ENCODE peak calls at places on chromosomes 13 and 19, in four cellular contexts. A, X, Y and P are unnamed samples.

GRCh38 chr13:110528371-110528770 is 33.2 kb downstream of the RAB20 start:
- DNase-seq in A (no peak), X (no peak), Y (peak; percentile 83), P (no peak)

GRCh38 chr13:28553971-28554370 is 59.0 kb upstream of the FLT1 start:
- DNase-seq in A (no peak), X (no peak), Y (no peak), P (no peak)

GRCh38 chr13:71814806-71815205 is 52.2 kb downstream of the DACH1 start:
- DNase-seq in A (no peak), X (no peak), Y (no peak), P (no peak)

GRCh38 chr13:41407380-41407779 is 50.0 kb upstream of the RGCC start:
- DNase-seq in A (no peak), X (no peak), Y (no peak), P (no peak)

GRCh38 chr19:7894612-7895309 is 6.5 kb downstream of the LRRC8E start:
- DNase-seq in A (no peak), X (no peak), Y (no peak), P (no peak)

GRCh38 chr13:40591091-40591490 is 75.3 kb downstream of the FOXO1 start:
- DNase-seq in A (no peak), X (no peak), Y (no peak), P (no peak)

GRCh38 chr13:71820699-71821098 is 46.3 kb downstream of the DACH1 start:
- DNase-seq in A (no peak), X (no peak), Y (no peak), P (no peak)

GRCh38 chr19:4379383-4380253 is 20.7 kb downstream of the SH3GL1 start:
- DNase-seq in A (no peak), X (no peak), Y (peak; percentile 55), P (peak; percentile 60)

GRCh38 chr19:5225486-5226345 is 114.9 kb downstream of the PTPRS start:
- DNase-seq in A (no peak), X (no peak), Y (no peak), P (no peak)

GRCh38 chr13:100069278-100069677 is 19.6 kb upstream of the PCCA start:
- DNase-seq in A (no peak), X (no peak), Y (no peak), P (no peak)

GRCh38 chr19:7294571-7295212 is 478 bp upstream of the INSR start:
- DNase-seq in A (peak; percentile 82), X (no peak), Y (peak; percentile 92), P (peak; percentile 62)

GRCh38 chr19:55070755-55071502 is 4.7 kb upstream of the EPS8L1 start:
- DNase-seq in A (no peak), X (no peak), Y (no peak), P (no peak)

GRCh38 chr19:3572855-3573161 is at the start of gene HMG20B:
- DNase-seq in A (no peak), X (no peak), Y (no peak), P (no peak)

DNA sequence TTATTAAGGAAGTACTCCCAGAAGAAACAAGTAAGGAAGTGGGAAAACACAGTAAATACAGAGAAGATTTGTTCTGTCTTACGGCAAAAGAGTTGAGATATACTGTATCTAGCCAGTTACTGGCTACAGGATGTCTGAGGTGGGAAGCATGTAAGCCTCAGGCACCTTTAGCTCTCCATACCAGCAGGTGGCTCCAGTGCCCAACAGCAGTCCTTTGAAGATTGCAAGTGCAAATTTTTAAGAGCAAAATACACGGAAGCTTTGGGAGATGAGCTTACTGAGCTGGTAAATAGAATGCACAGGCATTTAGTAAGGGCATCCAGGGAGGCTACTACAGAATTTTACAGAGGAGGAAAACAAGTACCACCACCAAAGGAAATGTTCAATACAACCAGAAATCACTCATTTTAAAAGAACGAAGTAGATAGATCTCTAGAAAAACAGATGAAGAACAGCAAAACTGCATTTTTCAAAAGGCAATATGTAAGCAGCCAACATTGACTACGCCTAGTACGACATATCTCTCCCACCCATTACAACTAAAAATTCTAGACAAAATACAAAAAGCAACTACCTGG is 57.9 kb upstream of the VSTM2B start:
- DNase-seq in A (no peak), X (no peak), Y (no peak), P (no peak)
- TF ChIP-seq CTCF in A (no peak), X (peak; percentile 37), Y (no peak), P (peak; percentile 31)

GRCh38 chr19:33333615-33334014 is 31.3 kb upstream of the CEBPA start:
- DNase-seq in A (no peak), X (no peak), Y (no peak), P (no peak)
- TF ChIP-seq CTCF in A (peak; percentile 13), X (no peak), Y (no peak), P (no peak)

DNA sequence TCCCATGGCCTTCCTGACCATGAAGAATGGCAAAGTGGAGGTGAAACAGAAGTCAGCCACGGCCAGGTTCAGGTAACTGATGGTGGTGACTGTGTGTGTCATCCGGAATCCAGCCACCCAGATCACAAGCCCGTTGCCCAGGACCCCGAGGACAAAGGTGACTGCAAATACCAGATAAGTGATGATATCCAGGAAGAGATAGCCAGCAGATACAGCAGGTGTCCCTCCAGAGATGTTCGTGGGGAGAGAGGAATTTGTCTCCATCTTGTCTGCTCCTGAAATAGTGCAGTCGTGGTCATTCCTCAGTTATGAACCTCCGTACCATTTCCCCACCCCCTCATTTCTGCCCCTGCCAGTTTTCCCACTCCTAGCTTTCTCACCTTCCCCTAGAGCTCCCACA is 4.9 kb downstream of the FPR1 start:
- DNase-seq in A (no peak), X (no peak), Y (no peak), P (no peak)
- TF ChIP-seq CTCF in A (no peak), X (no peak), Y (no peak), P (no peak)

DNA sequence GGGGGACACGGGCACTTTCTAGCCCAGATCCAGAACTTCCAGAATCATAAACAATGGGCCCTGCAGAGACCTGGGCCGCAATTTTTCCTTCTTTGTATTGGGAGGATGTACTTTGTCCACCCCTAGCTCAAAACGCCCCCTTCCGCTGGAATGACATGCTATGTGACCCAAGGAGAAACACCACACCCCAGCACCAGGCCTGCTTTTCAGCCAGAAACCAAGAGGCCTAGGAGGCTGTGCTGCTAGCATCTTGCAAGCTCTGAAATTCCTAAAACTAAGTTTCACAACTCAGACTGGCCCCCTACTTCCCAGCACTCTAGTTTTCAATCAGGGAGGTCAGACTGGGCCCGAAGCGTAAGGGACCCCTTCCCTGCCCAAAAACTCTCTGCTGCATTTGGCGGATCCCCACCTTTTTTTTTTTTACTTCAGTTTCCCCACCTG is 538 bp downstream of the LSM4 start:
- DNase-seq in A (peak; percentile 46), X (no peak), Y (no peak), P (no peak)
- TF ChIP-seq CTCF in A (no peak), X (peak; percentile 21), Y (no peak), P (peak; percentile 60)

DNA sequence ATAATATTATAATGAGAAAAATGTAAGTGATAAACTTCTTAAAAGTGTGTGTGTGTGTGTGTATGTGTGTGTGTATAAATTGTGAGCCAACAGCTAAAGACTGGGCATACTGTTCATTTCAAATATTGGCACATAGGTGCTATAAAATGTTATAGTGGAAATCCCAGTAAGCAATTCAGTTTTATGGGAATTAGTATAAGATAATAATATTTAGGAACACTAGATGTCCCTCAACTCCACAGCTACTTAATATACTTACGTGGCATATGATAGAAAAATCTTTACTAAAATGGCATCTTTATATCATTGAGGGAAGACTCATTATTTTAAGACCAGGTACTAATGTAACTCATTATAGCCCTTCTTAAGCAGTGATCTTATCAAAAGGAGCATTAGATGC is 266.3 kb downstream of the MAB21L1 start:
- DNase-seq in A (no peak), X (no peak), Y (no peak), P (no peak)
- TF ChIP-seq CTCF in A (peak; percentile 16), X (no peak), Y (no peak), P (no peak)

GRCh38 chr13:23871616-23872220 is 17.5 kb downstream of the MIPEP start:
- DNase-seq in A (no peak), X (no peak), Y (no peak), P (peak; percentile 38)

GRCh38 chr13:23870356-23871146 is 18.6 kb downstream of the MIPEP start:
- DNase-seq in A (no peak), X (no peak), Y (no peak), P (no peak)

GRCh38 chr13:23881408-23881785 is 7.8 kb downstream of the MIPEP start:
- DNase-seq in A (no peak), X (no peak), Y (no peak), P (no peak)

GRCh38 chr13:23876265-23876664 is 12.9 kb downstream of the MIPEP start:
- DNase-seq in A (no peak), X (no peak), Y (no peak), P (no peak)
- TF ChIP-seq CTCF in A (peak; percentile 49), X (peak; percentile 43), Y (no peak), P (peak; percentile 11)

GRCh38 chr13:75393839-75394238 is 88.1 kb downstream of the TBC1D4 start:
- DNase-seq in A (no peak), X (no peak), Y (no peak), P (no peak)

GRCh38 chr13:75395901-75396300 is 86.1 kb downstream of the TBC1D4 start:
- DNase-seq in A (no peak), X (no peak), Y (no peak), P (no peak)

GRCh38 chr13:75391432-75392100 is 90.4 kb downstream of the TBC1D4 start:
- DNase-seq in A (no peak), X (no peak), Y (no peak), P (no peak)

GRCh38 chr13:75398072-75398471 is 83.9 kb downstream of the TBC1D4 start:
- DNase-seq in A (no peak), X (no peak), Y (no peak), P (no peak)

GRCh38 chr13:75395056-75395455 is 86.9 kb downstream of the TBC1D4 start:
- DNase-seq in A (no peak), X (no peak), Y (no peak), P (no peak)
- TF ChIP-seq CTCF in A (no peak), X (no peak), Y (no peak), P (no peak)

GRCh38 chr19:10587022-10587838 is at the start of gene AP1M2:
- DNase-seq in A (no peak), X (no peak), Y (no peak), P (no peak)

GRCh38 chr19:10587839-10588150 is 683 bp upstream of the AP1M2 start:
- DNase-seq in A (no peak), X (no peak), Y (no peak), P (no peak)

GRCh38 chr19:10593820-10594637 is 6.9 kb upstream of the AP1M2 start:
- DNase-seq in A (no peak), X (no peak), Y (peak; percentile 76), P (no peak)

GRCh38 chr19:10593148-10593547 is 6.0 kb upstream of the AP1M2 start:
- DNase-seq in A (no peak), X (no peak), Y (no peak), P (no peak)
- TF ChIP-seq CTCF in A (no peak), X (no peak), Y (no peak), P (no peak)

GRCh38 chr13:97106323-97106722 is 112.0 kb upstream of the OXGR1 start:
- DNase-seq in A (no peak), X (no peak), Y (peak; percentile 74), P (no peak)

GRCh38 chr13:97101912-97102311 is 107.6 kb upstream of the OXGR1 start:
- DNase-seq in A (no peak), X (no peak), Y (no peak), P (no peak)

DNA sequence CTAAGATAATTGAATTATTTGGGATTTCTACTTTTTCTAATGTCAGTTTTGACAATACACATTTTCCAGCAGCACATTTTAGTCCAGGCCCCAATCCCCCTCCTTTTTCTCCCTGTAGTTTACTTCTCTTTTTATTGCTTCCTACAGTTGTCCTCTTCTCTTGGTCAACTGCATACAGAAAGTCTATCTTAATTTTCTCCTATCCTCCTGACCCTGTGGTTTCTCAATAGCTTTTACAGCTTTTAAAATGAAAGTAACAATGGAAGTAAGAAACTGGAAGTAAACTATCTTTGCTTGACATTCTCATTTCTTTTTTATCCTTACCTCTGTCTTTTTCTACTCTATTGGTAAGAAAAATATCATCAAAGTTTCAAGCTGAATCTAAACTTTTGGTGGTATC is 106.5 kb upstream of the OXGR1 start:
- DNase-seq in A (no peak), X (no peak), Y (no peak), P (no peak)
- TF ChIP-seq CTCF in A (no peak), X (no peak), Y (no peak), P (no peak)